ENCODE peak calls at places on chromosomes 13 and 19, in eight cellular contexts. One of them, this sample, is unnamed.

GRCh38 chr19:28501979-28502378 is 711.0 kb downstream of the UQCRFS1 start:
- DNase-seq in epithelial cell of prostate: no peak
- DNase-seq in adrenal gland: no peak
- DNase-seq in CD4-positive, alpha-beta T cell: no peak
- DNase-seq in K562: no peak
- DNase-seq in uterus: no peak
- DNase-seq in neuronal stem cell: no peak
- DNase-seq in left lung: no peak
- DNase-seq in this sample: no peak

GRCh38 chr13:80841346-80841882 is 500.5 kb upstream of the SPRY2 start:
- DNase-seq in epithelial cell of prostate: no peak
- DNase-seq in adrenal gland: no peak
- DNase-seq in K562: no peak
- DNase-seq in CD4-positive, alpha-beta T cell: no peak
- DNase-seq in uterus: no peak
- DNase-seq in neuronal stem cell: no peak
- DNase-seq in left lung: no peak
- DNase-seq in this sample: no peak

GRCh38 chr19:35000647-35001501 is 751 bp downstream of the GRAMD1A start:
- DNase-seq in epithelial cell of prostate: no peak
- DNase-seq in neuronal stem cell: no peak
- DNase-seq in CD4-positive, alpha-beta T cell: peak; percentile 59
- DNase-seq in left lung: peak; percentile 86
- DNase-seq in K562: peak; percentile 45
- DNase-seq in uterus: no peak
- DNase-seq in adrenal gland: peak; percentile 46
- DNase-seq in this sample: no peak

GRCh38 chr13:92225861-92226260 is 827.4 kb downstream of the GPC5 start:
- DNase-seq in uterus: no peak
- DNase-seq in neuronal stem cell: no peak
- DNase-seq in adrenal gland: no peak
- DNase-seq in K562: no peak
- DNase-seq in epithelial cell of prostate: no peak
- DNase-seq in CD4-positive, alpha-beta T cell: no peak
- DNase-seq in left lung: no peak
- DNase-seq in this sample: no peak

GRCh38 chr19:27774827-27775226 is 1438.1 kb downstream of the UQCRFS1 start:
- DNase-seq in uterus: no peak
- DNase-seq in CD4-positive, alpha-beta T cell: no peak
- DNase-seq in epithelial cell of prostate: no peak
- DNase-seq in left lung: no peak
- DNase-seq in adrenal gland: no peak
- DNase-seq in K562: peak; percentile 35
- DNase-seq in neuronal stem cell: no peak
- DNase-seq in this sample: no peak

GRCh38 chr19:18393836-18394235 is 3.6 kb downstream of the LRRC25 start:
- DNase-seq in neuronal stem cell: no peak
- DNase-seq in epithelial cell of prostate: no peak
- DNase-seq in left lung: peak; percentile 92
- DNase-seq in adrenal gland: peak; percentile 49
- DNase-seq in CD4-positive, alpha-beta T cell: no peak
- DNase-seq in K562: no peak
- DNase-seq in uterus: no peak
- DNase-seq in this sample: no peak

GRCh38 chr19:46271488-46272197 is 25.2 kb upstream of the HIF3A start:
- DNase-seq in CD4-positive, alpha-beta T cell: no peak
- DNase-seq in left lung: no peak
- DNase-seq in epithelial cell of prostate: no peak
- DNase-seq in uterus: no peak
- DNase-seq in K562: no peak
- DNase-seq in neuronal stem cell: no peak
- DNase-seq in adrenal gland: peak; percentile 22
- DNase-seq in this sample: no peak

GRCh38 chr19:10836478-10837325 is 690 bp upstream of the TMED1 start:
- DNase-seq in left lung: peak; percentile 92
- DNase-seq in adrenal gland: peak; percentile 87
- DNase-seq in K562: peak; percentile 87
- DNase-seq in neuronal stem cell: no peak
- DNase-seq in epithelial cell of prostate: no peak
- DNase-seq in uterus: peak; percentile 82
- DNase-seq in CD4-positive, alpha-beta T cell: peak; percentile 64
- DNase-seq in this sample: peak; percentile 94

GRCh38 chr19:47499863-47500830 is 14.7 kb downstream of the NAPA start:
- DNase-seq in epithelial cell of prostate: no peak
- DNase-seq in neuronal stem cell: no peak
- DNase-seq in left lung: peak; percentile 57
- DNase-seq in adrenal gland: no peak
- DNase-seq in CD4-positive, alpha-beta T cell: no peak
- DNase-seq in K562: no peak
- DNase-seq in uterus: no peak
- DNase-seq in this sample: no peak

GRCh38 chr13:23956106-23956505 is 58.8 kb upstream of the C1QTNF9B start:
- DNase-seq in neuronal stem cell: no peak
- DNase-seq in epithelial cell of prostate: peak; percentile 72
- DNase-seq in adrenal gland: no peak
- DNase-seq in uterus: no peak
- DNase-seq in left lung: no peak
- DNase-seq in K562: no peak
- DNase-seq in CD4-positive, alpha-beta T cell: no peak
- DNase-seq in this sample: no peak

GRCh38 chr19:3102239-3103140 is 8.3 kb downstream of the GNA11 start:
- DNase-seq in uterus: no peak
- DNase-seq in K562: no peak
- DNase-seq in CD4-positive, alpha-beta T cell: no peak
- DNase-seq in adrenal gland: no peak
- DNase-seq in neuronal stem cell: no peak
- DNase-seq in epithelial cell of prostate: no peak
- DNase-seq in left lung: no peak
- DNase-seq in this sample: no peak

GRCh38 chr13:108897955-108898354 is 268.5 kb downstream of the MYO16 start:
- DNase-seq in left lung: no peak
- DNase-seq in K562: no peak
- DNase-seq in epithelial cell of prostate: no peak
- DNase-seq in uterus: no peak
- DNase-seq in neuronal stem cell: no peak
- DNase-seq in CD4-positive, alpha-beta T cell: no peak
- DNase-seq in adrenal gland: no peak
- DNase-seq in this sample: no peak

GRCh38 chr19:44587863-44588752 is 25.3 kb upstream of the IGSF23 start:
- DNase-seq in neuronal stem cell: no peak
- DNase-seq in adrenal gland: no peak
- DNase-seq in uterus: no peak
- DNase-seq in left lung: no peak
- DNase-seq in CD4-positive, alpha-beta T cell: no peak
- DNase-seq in K562: no peak
- DNase-seq in epithelial cell of prostate: peak; percentile 54
- DNase-seq in this sample: no peak

GRCh38 chr19:16039081-16039480 is 37.2 kb upstream of the TPM4 start:
- DNase-seq in neuronal stem cell: no peak
- DNase-seq in uterus: no peak
- DNase-seq in epithelial cell of prostate: no peak
- DNase-seq in adrenal gland: no peak
- DNase-seq in left lung: no peak
- DNase-seq in K562: no peak
- DNase-seq in CD4-positive, alpha-beta T cell: no peak
- DNase-seq in this sample: no peak

GRCh38 chr13:48595330-48596127 is 58.2 kb upstream of the CYSLTR2 start:
- DNase-seq in uterus: peak; percentile 38
- DNase-seq in neuronal stem cell: no peak
- DNase-seq in left lung: no peak
- DNase-seq in adrenal gland: peak; percentile 85
- DNase-seq in K562: peak; percentile 26
- DNase-seq in epithelial cell of prostate: no peak
- DNase-seq in CD4-positive, alpha-beta T cell: peak; percentile 50
- DNase-seq in this sample: peak; percentile 72

GRCh38 chr13:112890316-112891131 is 78.5 kb upstream of the MCF2L start:
- DNase-seq in uterus: no peak
- DNase-seq in adrenal gland: no peak
- DNase-seq in epithelial cell of prostate: no peak
- DNase-seq in neuronal stem cell: no peak
- DNase-seq in K562: no peak
- DNase-seq in left lung: peak; percentile 60
- DNase-seq in CD4-positive, alpha-beta T cell: no peak
- DNase-seq in this sample: no peak

GRCh38 chr13:112893570-112894422 is 75.2 kb upstream of the MCF2L start:
- DNase-seq in left lung: peak; percentile 71
- DNase-seq in neuronal stem cell: peak; percentile 83
- DNase-seq in K562: peak; percentile 84
- DNase-seq in uterus: no peak
- DNase-seq in CD4-positive, alpha-beta T cell: no peak
- DNase-seq in epithelial cell of prostate: no peak
- DNase-seq in adrenal gland: peak; percentile 42
- DNase-seq in this sample: no peak

GRCh38 chr13:112892759-112893569 is 76.0 kb upstream of the MCF2L start:
- DNase-seq in uterus: no peak
- DNase-seq in neuronal stem cell: peak; percentile 18
- DNase-seq in adrenal gland: no peak
- DNase-seq in CD4-positive, alpha-beta T cell: no peak
- DNase-seq in left lung: peak; percentile 68
- DNase-seq in K562: no peak
- DNase-seq in epithelial cell of prostate: no peak
- DNase-seq in this sample: no peak

GRCh38 chr13:112889351-112890290 is 79.4 kb upstream of the MCF2L start:
- DNase-seq in CD4-positive, alpha-beta T cell: no peak
- DNase-seq in epithelial cell of prostate: no peak
- DNase-seq in neuronal stem cell: no peak
- DNase-seq in left lung: peak; percentile 61
- DNase-seq in uterus: no peak
- DNase-seq in adrenal gland: no peak
- DNase-seq in K562: no peak
- DNase-seq in this sample: no peak

GRCh38 chr13:112891477-112892401 is 77.3 kb upstream of the MCF2L start:
- DNase-seq in K562: no peak
- DNase-seq in adrenal gland: no peak
- DNase-seq in left lung: peak; percentile 79
- DNase-seq in epithelial cell of prostate: no peak
- DNase-seq in uterus: no peak
- DNase-seq in neuronal stem cell: peak; percentile 76
- DNase-seq in CD4-positive, alpha-beta T cell: no peak
- DNase-seq in this sample: no peak
- H3K27ac ChIP-seq in K562: no peak overlapping the region
- H3K27ac ChIP-seq in adrenal gland: no peak overlapping the region
- H3K27ac ChIP-seq in left lung: no peak overlapping the region
- H3K27ac ChIP-seq in epithelial cell of prostate: no peak overlapping the region
- H3K27ac ChIP-seq in uterus: no peak overlapping the region
- H3K27ac ChIP-seq in neuronal stem cell: peak overlapping the region; percentile 86
- H3K27ac ChIP-seq in CD4-positive, alpha-beta T cell: no peak overlapping the region
- H3K27ac ChIP-seq in this sample: no peak overlapping the region

GRCh38 chr13:40272776-40273139 is 393.7 kb downstream of the FOXO1 start:
- DNase-seq in neuronal stem cell: no peak
- DNase-seq in adrenal gland: no peak
- DNase-seq in epithelial cell of prostate: peak; percentile 56
- DNase-seq in left lung: no peak
- DNase-seq in uterus: no peak
- DNase-seq in CD4-positive, alpha-beta T cell: no peak
- DNase-seq in K562: no peak
- DNase-seq in this sample: no peak
- H3K27ac ChIP-seq in neuronal stem cell: no peak overlapping the region
- H3K27ac ChIP-seq in adrenal gland: no peak overlapping the region
- H3K27ac ChIP-seq in epithelial cell of prostate: peak overlapping the region; percentile 63
- H3K27ac ChIP-seq in left lung: no peak overlapping the region
- H3K27ac ChIP-seq in uterus: peak overlapping the region; percentile 77
- H3K27ac ChIP-seq in CD4-positive, alpha-beta T cell: no peak overlapping the region
- H3K27ac ChIP-seq in K562: no peak overlapping the region
- H3K27ac ChIP-seq in this sample: peak overlapping the region; percentile 76

DNA sequence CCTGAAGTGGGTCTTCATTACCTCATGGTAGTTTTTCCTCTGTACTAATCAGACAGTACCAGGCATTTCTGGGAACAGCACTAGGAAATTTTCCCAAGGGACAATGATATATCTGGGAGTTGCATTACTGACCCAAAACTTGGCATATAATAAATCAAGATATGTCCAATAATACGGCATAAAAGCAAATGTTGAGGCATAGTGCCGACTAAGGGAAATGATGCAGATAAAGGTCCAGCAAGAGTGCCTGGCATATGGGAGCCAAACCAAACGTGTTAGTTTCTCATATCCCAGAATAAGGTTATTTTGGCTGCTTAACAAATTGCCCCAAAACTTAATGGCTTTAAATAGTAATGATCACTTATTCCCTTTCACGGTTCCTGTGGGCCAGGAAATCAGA is 12.1 kb upstream of the TDRD3 start:
- DNase-seq in epithelial cell of prostate: no peak
- DNase-seq in left lung: no peak
- DNase-seq in uterus: no peak
- DNase-seq in neuronal stem cell: no peak
- DNase-seq in adrenal gland: no peak
- DNase-seq in CD4-positive, alpha-beta T cell: no peak
- DNase-seq in K562: no peak
- DNase-seq in this sample: no peak
- H3K27ac ChIP-seq in epithelial cell of prostate: no peak overlapping the region
- H3K27ac ChIP-seq in left lung: no peak overlapping the region
- H3K27ac ChIP-seq in uterus: no peak overlapping the region
- H3K27ac ChIP-seq in neuronal stem cell: no peak overlapping the region
- H3K27ac ChIP-seq in adrenal gland: no peak overlapping the region
- H3K27ac ChIP-seq in CD4-positive, alpha-beta T cell: no peak overlapping the region
- H3K27ac ChIP-seq in K562: no peak overlapping the region
- H3K27ac ChIP-seq in this sample: no peak overlapping the region

GRCh38 chr13:28034256-28034655 is 45.8 kb upstream of the URAD start:
- DNase-seq in left lung: no peak
- DNase-seq in uterus: no peak
- DNase-seq in epithelial cell of prostate: no peak
- DNase-seq in adrenal gland: no peak
- DNase-seq in K562: no peak
- DNase-seq in CD4-positive, alpha-beta T cell: no peak
- DNase-seq in neuronal stem cell: no peak
- DNase-seq in this sample: no peak
- H3K27ac ChIP-seq in left lung: no peak overlapping the region
- H3K27ac ChIP-seq in uterus: no peak overlapping the region
- H3K27ac ChIP-seq in epithelial cell of prostate: no peak overlapping the region
- H3K27ac ChIP-seq in adrenal gland: no peak overlapping the region
- H3K27ac ChIP-seq in K562: no peak overlapping the region
- H3K27ac ChIP-seq in CD4-positive, alpha-beta T cell: no peak overlapping the region
- H3K27ac ChIP-seq in neuronal stem cell: no peak overlapping the region
- H3K27ac ChIP-seq in this sample: no peak overlapping the region

GRCh38 chr13:52405767-52406494 is at the start of gene THSD1:
- DNase-seq in epithelial cell of prostate: no peak
- DNase-seq in left lung: peak; percentile 85
- DNase-seq in uterus: peak; percentile 52
- DNase-seq in CD4-positive, alpha-beta T cell: no peak
- DNase-seq in adrenal gland: peak; percentile 51
- DNase-seq in K562: no peak
- DNase-seq in neuronal stem cell: peak; percentile 17
- DNase-seq in this sample: peak; percentile 82
- H3K27ac ChIP-seq in epithelial cell of prostate: peak within 1 kb of the TSS; percentile 32
- H3K27ac ChIP-seq in left lung: peak within 1 kb of the TSS; percentile 59
- H3K27ac ChIP-seq in uterus: peak within 1 kb of the TSS; percentile 24
- H3K27ac ChIP-seq in CD4-positive, alpha-beta T cell: no peak within 1 kb of the TSS
- H3K27ac ChIP-seq in adrenal gland: peak within 1 kb of the TSS; percentile 50
- H3K27ac ChIP-seq in K562: no peak within 1 kb of the TSS
- H3K27ac ChIP-seq in neuronal stem cell: no peak within 1 kb of the TSS
- H3K27ac ChIP-seq in this sample: peak within 1 kb of the TSS; percentile 4